ENCODE peak calls at places on chromosomes 16 and 17, in six cellular contexts. L is cortex of kidney; T is GM19239; E is stimulated activated naive CD4-positive, alpha-beta T cell; U is PC-3; K is NCI-H1092 treated with DMSO at 0.1 percent for 48 hours. M is an unnamed sample.

GRCh38 chr17:31525801-31526549 is 134.5 kb downstream of the RAB11FIP4 start:
- DNase-seq in L (no peak), T (no peak), E (no peak), U (peak), K (no peak), M (peak)

GRCh38 chr17:47690121-47690520 is 3.8 kb upstream of the TBKBP1 start:
- DNase-seq in L (no peak), T (no peak), E (no peak), U (no peak), K (no peak), M (no peak)

GRCh38 chr17:82091264-82092066 is 6.6 kb downstream of the FASN start:
- DNase-seq in L (no peak), T (no peak), E (no peak), U (no peak), K (no peak), M (no peak)

GRCh38 chr16:88784074-88784855 is 755 bp downstream of the PIEZO1 start:
- DNase-seq in L (no peak), T (no peak), E (peak), U (peak), K (no peak), M (peak)

GRCh38 chr16:85309656-85310587 is 197.7 kb upstream of the CIBAR2 start:
- DNase-seq in L (no peak), T (no peak), E (peak), U (no peak), K (peak), M (no peak)

GRCh38 chr17:59752446-59752845 is 45.0 kb downstream of the VMP1 start:
- DNase-seq in L (no peak), T (no peak), E (no peak), U (no peak), K (no peak), M (no peak)

GRCh38 chr17:6070895-6071511 is 824 bp downstream of the WSCD1 start:
- DNase-seq in L (no peak), T (no peak), E (no peak), U (peak), K (peak), M (no peak)

GRCh38 chr16:87740441-87740840 is 25.3 kb downstream of the KLHDC4 start:
- DNase-seq in L (no peak), T (no peak), E (no peak), U (no peak), K (no peak), M (no peak)

GRCh38 chr16:84117482-84117843 is 721 bp upstream of the MBTPS1 start:
- DNase-seq in L (no peak), T (peak), E (no peak), U (peak), K (peak), M (peak)

GRCh38 chr17:37490638-37491614 is 1.2 kb downstream of the DUSP14 start:
- DNase-seq in L (no peak), T (peak), E (no peak), U (peak), K (no peak), M (peak)

GRCh38 chr16:23694707-23695373 is 16.2 kb downstream of the PLK1 start:
- DNase-seq in L (no peak), T (peak), E (no peak), U (no peak), K (no peak), M (no peak)

GRCh38 chr16:4894276-4895150 is 42.4 kb downstream of the PPL start:
- DNase-seq in L (no peak), T (no peak), E (no peak), U (no peak), K (no peak), M (no peak)

GRCh38 chr17:14351493-14351892 is 50.6 kb downstream of the HS3ST3B1 start:
- DNase-seq in L (no peak), T (no peak), E (no peak), U (no peak), K (no peak), M (no peak)

GRCh38 chr17:15917439-15918027 is 27.4 kb upstream of the ADORA2B start:
- DNase-seq in L (no peak), T (no peak), E (no peak), U (no peak), K (no peak), M (no peak)